ENCODE peak calls at places on chromosomes 13 and 19, in four cellular contexts. A is WTC11, L is K562, E is GM12878. B is an unnamed sample.

GRCh38 chr13:53848546-53848945 is 819.9 kb downstream of the OLFM4 start:
- DNase-seq in L (no peak), E (no peak), A (no peak), B (no peak)

GRCh38 chr13:91157273-91158014 is 190.0 kb upstream of the MIR17HG start:
- DNase-seq in L (no peak), E (no peak), A (no peak), B (no peak)

GRCh38 chr13:25085125-25085742 is 10.7 kb upstream of the PABPC3 start:
- DNase-seq in A (peak; percentile 50), L (no peak), E (no peak), B (peak; percentile 23)

GRCh38 chr13:67119481-67119883 is 110.7 kb downstream of the PCDH9 start:
- DNase-seq in L (peak; percentile 4), E (no peak), A (no peak), B (no peak)

GRCh38 chr19:54451997-54452396 is 3.0 kb downstream of the LENG8 start:
- DNase-seq in E (no peak), L (no peak), A (no peak), B (no peak)

GRCh38 chr13:27280009-27280646 is 9.5 kb downstream of the RASL11A start:
- DNase-seq in E (no peak), L (no peak), A (no peak), B (no peak)

GRCh38 chr13:43111887-43112400 is 88.6 kb downstream of the DNAJC15 start:
- DNase-seq in E (no peak), A (no peak), L (no peak), B (no peak)

GRCh38 chr13:84405286-84405685 is 523.0 kb upstream of the SLITRK1 start:
- DNase-seq in A (no peak), E (no peak), L (no peak), B (no peak)

GRCh38 chr13:90519157-90519556 is 828.3 kb upstream of the MIR17HG start:
- DNase-seq in A (no peak), L (no peak), E (no peak), B (no peak)

GRCh38 chr13:28527629-28528028 is 32.7 kb upstream of the FLT1 start:
- DNase-seq in A (no peak), E (no peak), L (no peak), B (no peak)

GRCh38 chr13:99721606-99722384 is 220.5 kb downstream of the TM9SF2 start:
- DNase-seq in A (no peak), E (no peak), L (no peak), B (no peak)

GRCh38 chr13:33487575-33488243 is 202.2 kb upstream of the STARD13 start:
- DNase-seq in E (peak; percentile 27), A (no peak), L (no peak), B (peak; percentile 10)

DNA sequence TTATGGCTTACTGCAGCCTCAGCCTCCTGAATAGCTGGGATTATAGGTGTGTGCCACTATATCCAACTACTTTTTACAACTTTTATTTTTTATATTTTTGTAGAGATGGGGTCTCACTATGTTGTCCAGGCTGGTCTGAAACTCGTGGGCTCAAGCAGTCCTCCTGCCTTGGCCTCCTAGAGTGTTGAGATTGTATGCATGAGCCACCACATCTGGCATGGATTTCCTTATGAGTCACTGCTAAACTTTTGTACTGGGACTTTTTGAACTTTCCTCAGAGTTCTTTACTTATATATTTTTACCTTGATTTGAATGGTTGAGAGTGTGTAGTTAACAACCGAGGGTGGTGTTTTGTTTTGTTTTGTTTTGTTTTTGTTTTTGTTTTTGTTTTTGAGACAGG is 33.4 kb downstream of the DNAJC3 start:
- DNase-seq in L (no peak), A (no peak), E (no peak), B (no peak)
- TF ChIP-seq ETV6 in L (no peak), A (no peak), E (no peak), B (no peak)

DNA sequence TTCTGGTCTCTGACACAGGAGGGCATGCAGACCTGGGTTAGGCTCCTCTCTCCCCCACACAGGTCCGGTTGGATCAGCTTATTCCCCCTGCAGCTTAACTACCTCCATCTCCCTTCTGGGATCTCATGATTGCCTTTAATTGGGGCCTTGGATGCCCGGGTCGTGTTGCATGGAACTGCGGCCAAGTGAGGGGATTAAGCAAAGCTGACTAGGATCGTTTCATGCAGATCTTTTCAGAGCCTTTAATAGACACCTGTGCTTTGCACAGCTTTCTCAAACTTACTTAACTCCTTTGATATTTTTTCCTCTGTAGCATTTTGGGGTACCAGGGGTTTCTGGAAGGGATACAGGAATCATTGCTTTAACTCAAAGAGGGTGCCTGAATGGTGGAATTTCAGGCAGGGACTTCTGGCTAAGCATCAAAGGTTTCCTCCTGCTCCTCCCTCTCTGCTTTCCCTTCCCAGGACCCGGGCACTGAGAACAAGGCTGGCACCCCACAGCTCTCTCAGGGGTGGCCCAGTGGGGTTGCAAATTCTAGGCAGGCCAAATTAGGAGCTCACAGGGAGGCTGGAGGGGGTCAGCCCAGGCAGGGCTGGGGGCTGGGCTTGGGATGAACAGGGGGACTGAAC is 477 bp downstream of the NFILZ start:
- DNase-seq in A (no peak), E (no peak), L (no peak), B (no peak)
- TF ChIP-seq ETV6 in A (no peak), E (no peak), L (no peak), B (no peak)

GRCh38 chr13:49693877-49694276 is 2.6 kb upstream of the EBPL start:
- DNase-seq in L (no peak), E (no peak), A (no peak), B (no peak)
- TF ChIP-seq ETV6 in L (no peak), E (no peak), A (no peak), B (no peak)

GRCh38 chr13:92303428-92303827 is 905.0 kb downstream of the GPC5 start:
- DNase-seq in A (no peak), L (peak; percentile 18), E (no peak), B (no peak)
- TF ChIP-seq ETV6 in A (no peak), L (no peak), E (no peak), B (no peak)

B was measured in HepG2.